ENCODE peak calls at places on chromosomes 12 and 14, in four cellular contexts. U, M, J and I are unnamed samples.

GRCh38 chr14:90381011-90381790 is 15.6 kb upstream of the CALM1 start:
- DNase-seq in U (no peak), M (no peak), J (no peak), I (no peak)

GRCh38 chr14:104092931-104093365 is 7.4 kb downstream of the ASPG start:
- DNase-seq in U (no peak), M (no peak), J (no peak), I (no peak)

GRCh38 chr12:132137483-132138125 is 6.5 kb downstream of the DDX51 start:
- DNase-seq in U (no peak), M (no peak), J (no peak), I (no peak)

GRCh38 chr14:104680056-104680805 is 9.2 kb upstream of the INF2 start:
- DNase-seq in U (peak; percentile 85), M (peak; percentile 21), J (peak; percentile 67), I (no peak)

GRCh38 chr14:100612879-100613455 is 25.8 kb upstream of the BEGAIN start:
- DNase-seq in U (no peak), M (peak; percentile 27), J (no peak), I (no peak)

GRCh38 chr12:52552055-52552454 is 890 bp downstream of the KRT71 start:
- DNase-seq in U (no peak), M (no peak), J (no peak), I (no peak)

GRCh38 chr12:97323154-97323553 is 139.4 kb upstream of the RMST start:
- DNase-seq in U (no peak), M (no peak), J (no peak), I (no peak)

GRCh38 chr12:26158078-26158764 is 33.4 kb upstream of the BHLHE41 start:
- DNase-seq in U (no peak), M (no peak), J (no peak), I (no peak)

GRCh38 chr12:111505601-111506036 is 93.5 kb downstream of the ATXN2 start:
- DNase-seq in U (no peak), M (no peak), J (no peak), I (peak; percentile 9)

GRCh38 chr14:24952851-24953666 is 96.9 kb downstream of the STXBP6 start:
- DNase-seq in U (peak; percentile 26), M (peak; percentile 6), J (no peak), I (no peak)

GRCh38 chr14:58362798-58363412 is 32.8 kb upstream of the TOMM20L start:
- DNase-seq in U (peak; percentile 17), M (peak; percentile 11), J (peak; percentile 28), I (no peak)

GRCh38 chr14:95467232-95467631 is 49.2 kb downstream of the SYNE3 start:
- DNase-seq in U (no peak), M (no peak), J (no peak), I (no peak)

GRCh38 chr12:23810327-23810902 is 139.1 kb downstream of the SOX5 start:
- DNase-seq in U (no peak), M (peak; percentile 21), J (no peak), I (no peak)

GRCh38 chr12:75103822-75104221 is 105.8 kb downstream of the KCNC2 start:
- DNase-seq in U (no peak), M (no peak), J (no peak), I (no peak)

GRCh38 chr14:49017451-49017850 is 568.7 kb downstream of the RPS29 start:
- DNase-seq in U (no peak), M (no peak), J (no peak), I (no peak)

GRCh38 chr12:96354844-96355534 is 45.2 kb downstream of the CDK17 start:
- DNase-seq in U (no peak), M (no peak), J (no peak), I (no peak)

GRCh38 chr12:71756054-71756675 is 1.5 kb downstream of the RAB21 start:
- DNase-seq in U (no peak), M (no peak), J (peak; percentile 14), I (no peak)

GRCh38 chr14:90522585-90523191 is 125.9 kb downstream of the CALM1 start:
- DNase-seq in U (no peak), M (no peak), J (no peak), I (no peak)

GRCh38 chr12:124677552-124678356 is 110.3 kb upstream of the NCOR2 start:
- DNase-seq in U (no peak), M (no peak), J (no peak), I (no peak)

GRCh38 chr14:103113774-103114173 is 9.5 kb upstream of the TNFAIP2 start:
- DNase-seq in U (no peak), M (no peak), J (no peak), I (no peak)

GRCh38 chr12:84058136-84058535 is 854.5 kb downstream of the SLC6A15 start:
- DNase-seq in U (no peak), M (no peak), J (no peak), I (no peak)

GRCh38 chr14:53391156-53391555 is 238.0 kb upstream of the DDHD1 start:
- DNase-seq in U (peak; percentile 72), M (no peak), J (no peak), I (no peak)

DNA sequence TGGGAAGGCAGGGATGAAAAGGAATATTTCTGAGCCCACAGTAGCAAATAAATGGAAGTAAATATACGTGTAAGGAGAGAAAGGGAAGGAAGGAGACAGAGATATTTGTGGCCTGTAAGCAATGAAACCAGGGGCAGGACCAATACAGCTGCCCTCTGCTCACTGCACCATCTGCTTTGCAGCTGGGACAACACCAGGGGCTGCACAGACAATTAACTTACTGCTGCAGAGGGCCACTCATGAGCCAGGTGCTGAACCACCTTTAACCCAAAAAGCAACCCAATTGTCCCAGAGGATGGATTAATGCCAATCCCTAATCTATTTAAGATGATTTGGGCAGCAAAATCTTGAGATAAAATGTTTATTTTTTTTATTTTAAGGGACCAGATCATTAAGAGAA is 30.6 kb upstream of the TMX1 start:
- DNase-seq in U (no peak), M (no peak), J (no peak), I (no peak)
- TF ChIP-seq CTCF in U (no peak), M (no peak), J (no peak), I (no peak)

GRCh38 chr12:68510394-68510793 is 100.3 kb upstream of the RAP1B start:
- DNase-seq in U (no peak), M (no peak), J (no peak), I (no peak)
- H3K27ac ChIP-seq in U (no peak overlapping the region), M (no peak overlapping the region), J (no peak overlapping the region), I (no peak overlapping the region)

GRCh38 chr12:107163413-107163812 is 70.1 kb upstream of the CRY1 start:
- DNase-seq in U (no peak), M (no peak), J (no peak), I (no peak)
- TF ChIP-seq FOS in U (no peak), M (no peak), J (no peak), I (no peak)

GRCh38 chr14:93115920-93116675 is at the start of gene ITPK1:
- DNase-seq in U (peak; percentile 41), M (peak; percentile 55), J (peak; percentile 31), I (no peak)
- TF ChIP-seq CTCF in U (peak; percentile 61), M (peak; percentile 56), J (peak; percentile 24), I (no peak)

GRCh38 chr14:73762375-73762822 is 48.2 kb upstream of the PNMA1 start:
- DNase-seq in U (no peak), M (no peak), J (no peak), I (peak; percentile 79)
- H3K27ac ChIP-seq in U (no peak overlapping the region), M (peak overlapping the region; percentile 78), J (no peak overlapping the region), I (peak overlapping the region; percentile 100)

DNA sequence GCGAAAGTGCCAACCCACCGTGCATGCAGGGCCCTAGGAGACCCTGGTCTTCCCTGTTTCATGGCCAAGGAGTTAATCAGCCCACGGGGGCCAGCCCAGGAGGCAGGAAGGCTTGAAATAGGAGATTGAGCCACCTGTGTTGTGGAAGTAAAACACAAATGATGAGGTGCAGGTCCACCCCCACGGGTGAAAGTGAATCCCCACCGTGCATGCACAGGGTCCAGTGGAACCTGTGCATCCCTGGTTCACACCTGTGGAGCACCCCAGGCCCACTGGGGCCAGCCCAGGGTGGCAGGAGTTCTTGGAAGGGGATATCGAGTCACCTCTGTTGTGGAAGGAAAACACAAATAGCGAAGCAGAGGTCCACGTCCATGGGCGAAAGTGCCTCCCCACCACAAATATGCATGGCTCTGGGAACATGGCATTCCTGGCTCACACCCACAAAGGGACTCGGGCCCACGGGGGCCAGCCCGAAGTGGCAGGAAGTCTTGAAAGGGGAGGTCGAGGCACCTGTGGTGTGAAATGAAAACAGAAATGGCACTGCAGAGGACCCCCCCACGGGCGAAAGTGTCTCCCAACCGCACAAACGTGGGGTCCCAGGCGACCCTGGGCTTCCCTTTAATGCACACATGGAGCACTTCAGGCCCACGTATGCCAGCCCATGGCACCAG is 381.5 kb downstream of the ALG10 start:
- DNase-seq in U (no peak), M (no peak), J (no peak), I (no peak)
- TF ChIP-seq FOS in U (no peak), M (no peak), J (no peak), I (no peak)